ENCODE peak calls at places on chromosomes 1 and 21, in eight cellular contexts. L is GM23338, R is K562, N is pancreas, F is uterus, W is GM06990, I is psoas muscle, U is prostate gland. A is an unnamed sample.

GRCh38 chr1:152029144-152029936 is 7.5 kb downstream of the S100A11 start:
- DNase-seq in L (no peak), R (no peak), N (no peak), F (no peak), W (no peak), I (no peak), U (no peak), A (no peak)

GRCh38 chr1:67755160-67755559 is 70.2 kb downstream of the GADD45A start:
- DNase-seq in L (no peak), R (no peak), N (no peak), F (no peak), W (no peak), I (no peak), U (no peak), A (no peak)

GRCh38 chr1:93061895-93062792 is 16.9 kb upstream of the MTF2 start:
- DNase-seq in L (peak; percentile 81), R (peak; percentile 16), N (no peak), F (no peak), W (no peak), I (no peak), U (peak; percentile 6), A (no peak)

GRCh38 chr1:55828031-55828430 is 612.9 kb upstream of the USP24 start:
- DNase-seq in L (no peak), R (no peak), N (no peak), F (no peak), W (no peak), I (no peak), U (no peak), A (no peak)

GRCh38 chr21:44370027-44370735 is 16.8 kb downstream of the TRPM2 start:
- DNase-seq in L (peak; percentile 74), R (peak; percentile 70), N (no peak), F (no peak), W (no peak), I (peak; percentile 40), U (no peak), A (no peak)

GRCh38 chr1:165828581-165829329 is 1.3 kb downstream of the UCK2 start:
- DNase-seq in L (peak; percentile 85), R (peak; percentile 61), N (peak; percentile 66), F (peak; percentile 30), W (peak; percentile 69), I (peak; percentile 35), U (peak; percentile 64), A (no peak)

GRCh38 chr1:1357871-1358432 is 403 bp downstream of the MXRA8 start:
- DNase-seq in L (no peak), R (no peak), N (peak; percentile 13), F (no peak), W (no peak), I (peak; percentile 23), U (no peak), A (no peak)

GRCh38 chr1:246311461-246311860 is 195.6 kb downstream of the SMYD3 start:
- DNase-seq in L (no peak), R (no peak), N (no peak), F (no peak), W (no peak), I (no peak), U (no peak), A (no peak)

GRCh38 chr1:175089319-175089718 is 21.7 kb downstream of the TNN start:
- DNase-seq in L (no peak), R (no peak), N (no peak), F (no peak), W (no peak), I (no peak), U (no peak), A (no peak)

GRCh38 chr21:17775431-17776126 is 43.6 kb downstream of the C21orf91 start:
- DNase-seq in L (no peak), R (no peak), N (no peak), F (no peak), W (peak; percentile 76), I (no peak), U (no peak), A (no peak)

GRCh38 chr1:199182151-199182843 is 543.5 kb downstream of the PTPRC start:
- DNase-seq in L (no peak), R (no peak), N (no peak), F (no peak), W (no peak), I (no peak), U (no peak), A (no peak)

GRCh38 chr1:80375662-80376061 is 1369.1 kb upstream of the ADGRL4 start:
- DNase-seq in L (no peak), R (no peak), N (no peak), F (no peak), W (no peak), I (no peak), U (no peak), A (no peak)

GRCh38 chr1:204338997-204339396 is 20.7 kb downstream of the PLEKHA6 start:
- DNase-seq in L (no peak), R (no peak), N (no peak), F (no peak), W (no peak), I (no peak), U (no peak), A (no peak)
- H3K36me3 ChIP-seq in L (no peaks in the 10 kb centered on the region), R (no peaks in the 10 kb centered on the region), N (no peaks in the 10 kb centered on the region), F (no peaks in the 10 kb centered on the region), W (no peaks in the 10 kb centered on the region), I (no peaks in the 10 kb centered on the region), U (no peaks in the 10 kb centered on the region), A (no peaks in the 10 kb centered on the region)

GRCh38 chr1:26824735-26825134 is 1.8 kb upstream of the ZDHHC18 start:
- DNase-seq in L (no peak), R (no peak), N (no peak), F (no peak), W (no peak), I (no peak), U (peak; percentile 52), A (no peak)

GRCh38 chr1:26827663-26828062 is 1.2 kb downstream of the ZDHHC18 start:
- DNase-seq in L (peak; percentile 43), R (peak; percentile 14), N (no peak), F (no peak), W (no peak), I (no peak), U (no peak), A (no peak)

GRCh38 chr1:26828352-26829093 is 2.0 kb downstream of the ZDHHC18 start:
- DNase-seq in L (no peak), R (peak; percentile 23), N (no peak), F (no peak), W (peak; percentile 26), I (no peak), U (no peak), A (no peak)

GRCh38 chr1:26827205-26827604 is 717 bp downstream of the ZDHHC18 start:
- DNase-seq in L (no peak), R (no peak), N (no peak), F (no peak), W (no peak), I (no peak), U (no peak), A (no peak)

DNA sequence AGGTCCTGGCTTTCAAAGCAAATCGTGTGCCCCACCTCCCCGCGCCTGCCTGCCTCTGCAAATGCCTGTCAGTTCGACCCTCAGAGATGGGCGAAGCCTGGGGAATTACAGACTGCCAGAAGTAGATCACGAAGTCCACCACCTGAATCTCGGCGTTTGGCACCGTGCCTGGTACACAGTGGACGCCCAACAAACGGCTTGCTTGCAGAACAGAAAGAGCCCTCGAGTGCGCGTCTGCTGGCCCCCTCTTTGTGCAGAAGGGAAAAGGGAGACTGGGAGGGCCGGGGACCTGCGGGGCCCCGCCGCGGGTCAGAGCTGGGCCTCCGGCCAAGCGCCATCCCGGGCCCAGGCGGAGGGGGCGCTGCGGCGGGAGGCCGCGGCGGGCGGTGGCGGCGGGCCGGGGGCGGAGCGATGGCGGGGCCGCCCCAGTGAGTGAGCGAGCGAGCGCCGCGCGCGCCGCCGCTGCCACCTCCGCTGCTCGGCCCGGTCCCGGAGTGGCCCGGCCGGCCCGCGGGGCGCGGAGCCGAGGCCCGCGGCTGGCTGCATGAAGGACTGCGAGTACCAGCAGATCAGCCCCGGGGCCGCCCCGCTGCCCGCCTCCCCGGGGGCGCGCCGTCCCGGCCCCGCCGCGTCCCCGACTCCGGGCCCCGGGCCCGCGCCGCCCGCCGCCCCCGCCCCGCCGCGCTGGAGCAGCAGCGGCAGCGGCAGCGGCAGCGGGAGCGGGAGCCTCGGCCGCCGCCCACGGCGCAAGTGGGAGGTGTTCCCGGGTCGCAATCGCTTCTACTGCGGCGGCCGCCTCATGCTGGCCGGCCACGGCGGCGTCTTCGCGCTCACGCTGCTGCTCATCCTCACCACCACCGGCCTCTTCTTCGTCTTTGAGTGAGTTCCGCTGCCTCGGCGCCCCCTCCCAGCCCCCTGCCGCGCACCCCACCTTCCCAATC is at the start of gene ZDHHC18:
- DNase-seq in L (peak; percentile 82), R (peak; percentile 97), N (peak; percentile 61), F (peak; percentile 72), W (peak; percentile 80), I (peak; percentile 79), U (peak; percentile 58), A (no peak)
- TF ChIP-seq CTCF in L (peak; percentile 33), R (peak; percentile 64), N (peak; percentile 20), F (peak; percentile 89), W (peak; percentile 30), I (peak; percentile 59), U (peak; percentile 42), A (peak; percentile 78)

DNA sequence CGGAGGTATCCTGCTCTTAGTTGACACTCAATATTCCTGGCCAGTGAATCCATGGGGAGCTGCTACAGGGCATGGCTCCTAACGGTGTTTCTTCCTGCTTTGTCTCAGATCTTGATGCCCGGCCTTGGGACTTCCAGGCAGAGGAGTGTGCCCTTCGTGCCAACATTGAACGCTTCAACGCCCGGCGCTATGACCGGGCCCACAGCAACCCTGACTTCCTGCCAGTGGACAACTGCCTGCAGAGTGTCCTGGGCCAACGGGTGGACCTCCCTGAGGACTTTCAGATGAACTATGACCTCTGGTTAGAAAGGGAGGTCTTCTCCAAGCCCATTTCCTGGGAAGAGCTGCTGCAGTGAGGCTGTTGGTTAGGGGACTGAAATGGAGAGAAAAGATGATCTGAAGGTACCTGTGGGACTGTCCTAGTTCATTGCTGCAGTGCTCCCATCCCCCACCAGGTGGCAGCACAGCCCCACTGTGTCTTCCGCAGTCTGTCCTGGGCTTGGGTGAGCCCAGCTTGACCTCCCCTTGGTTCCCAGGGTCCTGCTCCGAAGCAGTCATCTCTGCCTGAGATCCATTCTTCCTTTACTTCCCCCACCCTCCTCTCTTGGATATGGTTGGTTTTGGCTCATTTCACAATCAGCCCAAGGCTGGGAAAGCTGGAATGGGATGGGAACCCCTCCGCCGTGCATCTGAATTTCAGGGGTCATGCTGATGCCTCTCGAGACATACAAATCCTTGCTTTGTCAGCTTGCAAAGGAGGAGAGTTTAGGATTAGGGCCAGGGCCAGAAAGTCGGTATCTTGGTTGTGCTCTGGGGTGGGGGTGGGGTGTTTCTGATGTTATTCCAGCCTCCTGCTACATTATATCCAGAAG is 16.7 kb downstream of the ALX3 start:
- DNase-seq in L (peak; percentile 76), R (peak; percentile 87), N (peak; percentile 41), F (peak; percentile 78), W (peak; percentile 44), I (peak; percentile 77), U (peak; percentile 54), A (no peak)
- H3K36me3 ChIP-seq in L (peaks cover 28% of the 10 kb centered on the region), R (peaks cover 95% of the 10 kb centered on the region), N (peaks cover 35% of the 10 kb centered on the region), F (no peaks in the 10 kb centered on the region), W (peaks cover 49% of the 10 kb centered on the region), I (peaks cover 23% of the 10 kb centered on the region), U (peaks cover 3% of the 10 kb centered on the region), A (peaks cover 96% of the 10 kb centered on the region)

GRCh38 chr1:101239095-101240040 is 2.5 kb downstream of the S1PR1 start:
- DNase-seq in L (no peak), R (no peak), N (no peak), F (no peak), W (no peak), I (no peak), U (no peak), A (no peak)
- TF ChIP-seq CTCF in L (no peak), R (no peak), N (no peak), F (no peak), W (no peak), I (no peak), U (no peak), A (no peak)

A was measured in esophagus muscularis mucosa.